ENCODE peak calls at places on chromosome 5, in eight cellular contexts. One of them, this sample, is unnamed.

GRCh38 chr5:159038907-159039306 is 60.8 kb downstream of the EBF1 start:
- DNase-seq in RWPE1: no peak
- DNase-seq in astrocyte: peak; percentile 88
- DNase-seq in CD4-positive, alpha-beta T cell: no peak
- DNase-seq in lower lobe of right lung: no peak
- DNase-seq in tibial nerve: no peak
- DNase-seq in transverse colon: no peak
- DNase-seq in endodermal cell: no peak
- DNase-seq in this sample: peak; percentile 79

GRCh38 chr5:151221574-151221973 is 2.3 kb downstream of the CCDC69 start:
- DNase-seq in transverse colon: no peak
- DNase-seq in lower lobe of right lung: no peak
- DNase-seq in tibial nerve: no peak
- DNase-seq in CD4-positive, alpha-beta T cell: no peak
- DNase-seq in endodermal cell: no peak
- DNase-seq in astrocyte: peak; percentile 9
- DNase-seq in RWPE1: no peak
- DNase-seq in this sample: no peak

GRCh38 chr5:127518319-127518621 is 830 bp downstream of the PRRC1 start:
- DNase-seq in transverse colon: no peak
- DNase-seq in CD4-positive, alpha-beta T cell: no peak
- DNase-seq in tibial nerve: no peak
- DNase-seq in astrocyte: peak; percentile 70
- DNase-seq in RWPE1: no peak
- DNase-seq in lower lobe of right lung: no peak
- DNase-seq in endodermal cell: no peak
- DNase-seq in this sample: no peak

GRCh38 chr5:93054424-93055165 is 526.4 kb downstream of the NR2F1-AS1 start:
- DNase-seq in endodermal cell: no peak
- DNase-seq in RWPE1: no peak
- DNase-seq in tibial nerve: no peak
- DNase-seq in CD4-positive, alpha-beta T cell: no peak
- DNase-seq in lower lobe of right lung: no peak
- DNase-seq in transverse colon: no peak
- DNase-seq in astrocyte: no peak
- DNase-seq in this sample: peak; percentile 28

GRCh38 chr5:158874814-158875213 is 224.9 kb downstream of the EBF1 start:
- DNase-seq in astrocyte: no peak
- DNase-seq in lower lobe of right lung: no peak
- DNase-seq in transverse colon: no peak
- DNase-seq in CD4-positive, alpha-beta T cell: no peak
- DNase-seq in endodermal cell: no peak
- DNase-seq in RWPE1: no peak
- DNase-seq in tibial nerve: no peak
- DNase-seq in this sample: no peak

GRCh38 chr5:32909207-32909606 is 198.1 kb downstream of the NPR3 start:
- DNase-seq in CD4-positive, alpha-beta T cell: no peak
- DNase-seq in RWPE1: no peak
- DNase-seq in astrocyte: peak; percentile 89
- DNase-seq in tibial nerve: no peak
- DNase-seq in transverse colon: no peak
- DNase-seq in endodermal cell: no peak
- DNase-seq in lower lobe of right lung: no peak
- DNase-seq in this sample: peak; percentile 34

GRCh38 chr5:89728750-89729149 is 680.8 kb downstream of the CETN3 start:
- DNase-seq in endodermal cell: no peak
- DNase-seq in RWPE1: no peak
- DNase-seq in astrocyte: peak; percentile 80
- DNase-seq in transverse colon: no peak
- DNase-seq in lower lobe of right lung: no peak
- DNase-seq in CD4-positive, alpha-beta T cell: no peak
- DNase-seq in tibial nerve: peak; percentile 62
- DNase-seq in this sample: peak; percentile 12

GRCh38 chr5:167594750-167595149 is 696.7 kb upstream of the WWC1 start:
- DNase-seq in CD4-positive, alpha-beta T cell: no peak
- DNase-seq in lower lobe of right lung: no peak
- DNase-seq in transverse colon: no peak
- DNase-seq in endodermal cell: no peak
- DNase-seq in astrocyte: no peak
- DNase-seq in RWPE1: no peak
- DNase-seq in tibial nerve: no peak
- DNase-seq in this sample: no peak

GRCh38 chr5:151757233-151758140 is 944 bp downstream of the ATOX1 start:
- DNase-seq in RWPE1: peak; percentile 40
- DNase-seq in CD4-positive, alpha-beta T cell: no peak
- DNase-seq in astrocyte: no peak
- DNase-seq in endodermal cell: no peak
- DNase-seq in lower lobe of right lung: no peak
- DNase-seq in tibial nerve: no peak
- DNase-seq in transverse colon: no peak
- DNase-seq in this sample: peak; percentile 18

GRCh38 chr5:125835293-125836172 is 587.7 kb upstream of the GRAMD2B start:
- DNase-seq in endodermal cell: peak; percentile 87
- DNase-seq in lower lobe of right lung: no peak
- DNase-seq in astrocyte: peak; percentile 47
- DNase-seq in transverse colon: peak; percentile 39
- DNase-seq in CD4-positive, alpha-beta T cell: no peak
- DNase-seq in RWPE1: peak; percentile 38
- DNase-seq in tibial nerve: peak; percentile 21
- DNase-seq in this sample: peak; percentile 39

GRCh38 chr5:160473736-160474483 is 52.3 kb downstream of the PTTG1 start:
- DNase-seq in RWPE1: no peak
- DNase-seq in astrocyte: no peak
- DNase-seq in endodermal cell: no peak
- DNase-seq in transverse colon: no peak
- DNase-seq in lower lobe of right lung: no peak
- DNase-seq in tibial nerve: no peak
- DNase-seq in CD4-positive, alpha-beta T cell: no peak
- DNase-seq in this sample: no peak

GRCh38 chr5:140131967-140132409 is 6.3 kb downstream of the IGIP start:
- DNase-seq in endodermal cell: no peak
- DNase-seq in CD4-positive, alpha-beta T cell: no peak
- DNase-seq in RWPE1: peak; percentile 96
- DNase-seq in transverse colon: no peak
- DNase-seq in lower lobe of right lung: peak; percentile 84
- DNase-seq in astrocyte: peak; percentile 96
- DNase-seq in tibial nerve: no peak
- DNase-seq in this sample: peak; percentile 85

GRCh38 chr5:43649256-43649655 is 46.3 kb downstream of the NNT start:
- DNase-seq in astrocyte: peak; percentile 66
- DNase-seq in endodermal cell: no peak
- DNase-seq in lower lobe of right lung: no peak
- DNase-seq in transverse colon: no peak
- DNase-seq in tibial nerve: no peak
- DNase-seq in RWPE1: no peak
- DNase-seq in CD4-positive, alpha-beta T cell: no peak
- DNase-seq in this sample: peak; percentile 79

GRCh38 chr5:132198571-132198970 is 29.1 kb downstream of the P4HA2 start:
- DNase-seq in CD4-positive, alpha-beta T cell: no peak
- DNase-seq in lower lobe of right lung: no peak
- DNase-seq in transverse colon: no peak
- DNase-seq in tibial nerve: no peak
- DNase-seq in RWPE1: no peak
- DNase-seq in endodermal cell: peak; percentile 15
- DNase-seq in astrocyte: no peak
- DNase-seq in this sample: no peak

GRCh38 chr5:96924016-96924443 is 11.8 kb upstream of the LNPEP start:
- DNase-seq in CD4-positive, alpha-beta T cell: peak; percentile 41
- DNase-seq in transverse colon: no peak
- DNase-seq in tibial nerve: no peak
- DNase-seq in astrocyte: no peak
- DNase-seq in RWPE1: peak; percentile 51
- DNase-seq in lower lobe of right lung: no peak
- DNase-seq in endodermal cell: no peak
- DNase-seq in this sample: no peak

GRCh38 chr5:133289686-133290367 is 238.0 kb downstream of the HSPA4 start:
- DNase-seq in endodermal cell: no peak
- DNase-seq in astrocyte: no peak
- DNase-seq in lower lobe of right lung: no peak
- DNase-seq in transverse colon: no peak
- DNase-seq in tibial nerve: no peak
- DNase-seq in CD4-positive, alpha-beta T cell: no peak
- DNase-seq in RWPE1: peak; percentile 95
- DNase-seq in this sample: no peak

GRCh38 chr5:133286483-133286882 is 234.7 kb downstream of the HSPA4 start:
- DNase-seq in lower lobe of right lung: no peak
- DNase-seq in RWPE1: no peak
- DNase-seq in tibial nerve: no peak
- DNase-seq in CD4-positive, alpha-beta T cell: no peak
- DNase-seq in astrocyte: no peak
- DNase-seq in transverse colon: no peak
- DNase-seq in endodermal cell: no peak
- DNase-seq in this sample: no peak

GRCh38 chr5:133284306-133284705 is 232.5 kb downstream of the HSPA4 start:
- DNase-seq in lower lobe of right lung: no peak
- DNase-seq in tibial nerve: no peak
- DNase-seq in endodermal cell: no peak
- DNase-seq in transverse colon: no peak
- DNase-seq in CD4-positive, alpha-beta T cell: no peak
- DNase-seq in astrocyte: no peak
- DNase-seq in RWPE1: no peak
- DNase-seq in this sample: no peak

GRCh38 chr5:133285583-133286021 is 233.8 kb downstream of the HSPA4 start:
- DNase-seq in lower lobe of right lung: no peak
- DNase-seq in tibial nerve: no peak
- DNase-seq in endodermal cell: no peak
- DNase-seq in CD4-positive, alpha-beta T cell: no peak
- DNase-seq in transverse colon: peak; percentile 26
- DNase-seq in astrocyte: peak; percentile 55
- DNase-seq in RWPE1: peak; percentile 95
- DNase-seq in this sample: no peak

DNA sequence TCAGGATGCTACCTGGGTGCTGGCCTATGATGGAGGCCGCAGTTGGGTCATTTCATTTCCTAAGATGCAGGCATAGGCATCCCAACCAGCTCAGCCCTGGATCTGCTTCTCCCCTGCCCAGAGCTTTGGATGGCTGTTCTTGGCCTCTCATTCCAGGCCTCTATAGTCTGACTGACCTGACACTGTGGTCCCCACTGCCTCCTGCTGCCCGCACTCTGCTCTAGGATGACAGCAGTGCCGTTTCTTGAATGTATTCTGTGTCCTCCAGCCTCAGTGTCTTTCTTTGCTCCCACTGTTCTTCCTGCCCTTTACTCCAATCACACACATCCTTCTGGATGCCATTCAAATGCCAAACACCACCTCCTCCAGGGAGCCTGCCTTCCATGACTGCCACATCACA is 235.7 kb downstream of the HSPA4 start:
- DNase-seq in endodermal cell: peak; percentile 89
- DNase-seq in transverse colon: peak; percentile 61
- DNase-seq in CD4-positive, alpha-beta T cell: peak; percentile 45
- DNase-seq in astrocyte: peak; percentile 18
- DNase-seq in lower lobe of right lung: no peak
- DNase-seq in tibial nerve: peak; percentile 31
- DNase-seq in RWPE1: no peak
- DNase-seq in this sample: peak; percentile 32
- TF ChIP-seq CTCF in endodermal cell: peak; percentile 84
- TF ChIP-seq CTCF in transverse colon: peak; percentile 57
- TF ChIP-seq CTCF in CD4-positive, alpha-beta T cell: peak; percentile 37
- TF ChIP-seq CTCF in astrocyte: peak; percentile 57
- TF ChIP-seq CTCF in lower lobe of right lung: no peak
- TF ChIP-seq CTCF in tibial nerve: peak; percentile 14
- TF ChIP-seq CTCF in RWPE1: no peak
- TF ChIP-seq CTCF in this sample: peak; percentile 86

GRCh38 chr5:142844881-142845280 is 74.7 kb downstream of the ARHGAP26 start:
- DNase-seq in lower lobe of right lung: no peak
- DNase-seq in RWPE1: no peak
- DNase-seq in endodermal cell: no peak
- DNase-seq in transverse colon: no peak
- DNase-seq in tibial nerve: no peak
- DNase-seq in astrocyte: no peak
- DNase-seq in CD4-positive, alpha-beta T cell: no peak
- DNase-seq in this sample: no peak
- H3K27ac ChIP-seq in lower lobe of right lung: peak overlapping the region; percentile 14
- H3K27ac ChIP-seq in RWPE1: no peak overlapping the region
- H3K27ac ChIP-seq in endodermal cell: no peak overlapping the region
- H3K27ac ChIP-seq in transverse colon: peak overlapping the region; percentile 77
- H3K27ac ChIP-seq in tibial nerve: peak overlapping the region; percentile 21
- H3K27ac ChIP-seq in astrocyte: no peak overlapping the region
- H3K27ac ChIP-seq in CD4-positive, alpha-beta T cell: no peak overlapping the region
- H3K27ac ChIP-seq in this sample: no peak overlapping the region

DNA sequence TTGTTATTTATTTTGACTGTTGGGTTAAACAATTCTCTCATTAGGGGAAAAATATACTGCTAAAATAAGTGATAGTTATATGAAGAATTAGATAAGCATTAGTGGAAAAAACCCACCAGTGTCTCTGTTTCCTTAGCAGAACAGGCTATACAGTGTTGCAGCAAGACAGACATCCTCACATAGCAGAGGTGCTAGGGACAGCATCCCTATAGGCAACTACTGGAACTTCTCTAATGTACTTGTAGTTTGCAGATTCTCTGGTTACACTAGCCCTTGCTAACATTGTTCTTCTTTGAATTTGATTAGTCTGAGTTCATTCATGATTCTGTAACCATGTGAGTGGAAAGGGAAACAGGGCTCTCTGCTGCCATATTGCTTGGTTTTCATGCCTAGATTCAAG is 661.8 kb upstream of the RGMB start:
- DNase-seq in RWPE1: no peak
- DNase-seq in endodermal cell: no peak
- DNase-seq in CD4-positive, alpha-beta T cell: no peak
- DNase-seq in tibial nerve: no peak
- DNase-seq in lower lobe of right lung: no peak
- DNase-seq in astrocyte: no peak
- DNase-seq in transverse colon: no peak
- DNase-seq in this sample: peak; percentile 49
- TF ChIP-seq CTCF in RWPE1: no peak
- TF ChIP-seq CTCF in endodermal cell: peak; percentile 60
- TF ChIP-seq CTCF in CD4-positive, alpha-beta T cell: no peak
- TF ChIP-seq CTCF in tibial nerve: no peak
- TF ChIP-seq CTCF in lower lobe of right lung: no peak
- TF ChIP-seq CTCF in astrocyte: peak; percentile 46
- TF ChIP-seq CTCF in transverse colon: no peak
- TF ChIP-seq CTCF in this sample: peak; percentile 60

GRCh38 chr5:145803617-145804016 is 31.5 kb downstream of the PRELID2 start:
- DNase-seq in RWPE1: no peak
- DNase-seq in astrocyte: no peak
- DNase-seq in transverse colon: no peak
- DNase-seq in endodermal cell: no peak
- DNase-seq in CD4-positive, alpha-beta T cell: no peak
- DNase-seq in tibial nerve: no peak
- DNase-seq in lower lobe of right lung: no peak
- DNase-seq in this sample: no peak
- H3K27ac ChIP-seq in RWPE1: no peak overlapping the region
- H3K27ac ChIP-seq in astrocyte: no peak overlapping the region
- H3K27ac ChIP-seq in transverse colon: no peak overlapping the region
- H3K27ac ChIP-seq in endodermal cell: no peak overlapping the region
- H3K27ac ChIP-seq in CD4-positive, alpha-beta T cell: no peak overlapping the region
- H3K27ac ChIP-seq in tibial nerve: no peak overlapping the region
- H3K27ac ChIP-seq in lower lobe of right lung: no peak overlapping the region
- H3K27ac ChIP-seq in this sample: no peak overlapping the region